ENCODE peak calls at places on chromosomes 6 and 20, in six cellular contexts. A is brain microvascular endothelial cell, O is BJ, H is astrocyte of the spinal cord, P is endothelial cell of umbilical vein, B is B cell. C is an unnamed sample.

GRCh38 chr20:61899971-61900370 is 165.7 kb downstream of the TAF4 start:
- DNase-seq in A (no peak), O (no peak), H (no peak), P (no peak), B (no peak), C (no peak)

GRCh38 chr6:69894578-69895347 is 28.4 kb downstream of the COL19A1 start:
- DNase-seq in A (peak), O (peak), H (peak), P (no peak), B (peak), C (no peak)

GRCh38 chr6:33761922-33762629 is 15.4 kb upstream of the IP6K3 start:
- DNase-seq in A (peak), O (no peak), H (no peak), P (peak), B (peak), C (peak)

GRCh38 chr20:58853976-58854637 is 1.6 kb downstream of the GNAS start:
- DNase-seq in A (no peak), O (no peak), H (no peak), P (no peak), B (peak), C (no peak)

GRCh38 chr6:146515212-146515611 is 28.4 kb upstream of the RAB32 start:
- DNase-seq in A (no peak), O (no peak), H (no peak), P (no peak), B (no peak), C (no peak)

GRCh38 chr20:51500936-51501335 is 41.6 kb downstream of the NFATC2 start:
- DNase-seq in A (no peak), O (no peak), H (no peak), P (no peak), B (peak), C (no peak)

GRCh38 chr20:51211191-51211590 is 188.3 kb upstream of the KCNG1 start:
- DNase-seq in A (no peak), O (no peak), H (no peak), P (no peak), B (no peak), C (no peak)

GRCh38 chr6:89508755-89509563 is 76.0 kb downstream of the ANKRD6 start:
- DNase-seq in A (no peak), O (no peak), H (no peak), P (no peak), B (no peak), C (no peak)

GRCh38 chr20:23501926-23502325 is 11.0 kb downstream of the CST8 start:
- DNase-seq in A (no peak), O (no peak), H (no peak), P (no peak), B (no peak), C (no peak)

GRCh38 chr6:142474446-142475289 is 172.9 kb downstream of the ADGRG6 start:
- DNase-seq in A (peak), O (no peak), H (peak), P (peak), B (peak), C (peak)

GRCh38 chr6:87212596-87212995 is 57.2 kb downstream of the ZNF292 start:
- DNase-seq in A (no peak), O (no peak), H (no peak), P (no peak), B (no peak), C (no peak)

GRCh38 chr6:10401004-10401536 is 13.8 kb downstream of the TFAP2A start:
- DNase-seq in A (no peak), O (no peak), H (no peak), P (no peak), B (no peak), C (no peak)
- TF ChIP-seq CTCF in A (no peak), O (no peak), H (no peak), P (no peak), B (no peak), C (no peak)

GRCh38 chr20:3276400-3277015 is 37.5 kb upstream of the SLC4A11 start:
- DNase-seq in A (peak), O (no peak), H (no peak), P (peak), B (no peak), C (peak)
- TF ChIP-seq CTCF in A (peak), O (no peak), H (peak), P (peak), B (no peak), C (peak)

GRCh38 chr6:131519670-131520436 is 53.2 kb upstream of the ARG1 start:
- DNase-seq in A (peak), O (no peak), H (peak), P (peak), B (peak), C (peak)
- TF ChIP-seq CTCF in A (peak), O (peak), H (peak), P (peak), B (peak), C (peak)

GRCh38 chr20:10200329-10200728 is 18.3 kb upstream of the SNAP25 start:
- DNase-seq in A (no peak), O (no peak), H (peak), P (no peak), B (no peak), C (no peak)
- TF ChIP-seq CTCF in A (no peak), O (no peak), H (no peak), P (no peak), B (no peak), C (no peak)

C was measured in GM10248.